ENCODE peak calls at places on chromosomes 13 and 19, in six cellular contexts. One of them, this sample, is unnamed.

GRCh38 chr13:26253262-26253786 is 605 bp upstream of the CDK8 start:
- DNase-seq in activated CD8-positive, alpha-beta T cell treated with anti-CD3 and anti-CD28 coated beads for 36 hours: no peak
- DNase-seq in NCI-H2171 treated with DMSO at 0.1 percent for 48 hours: no peak
- DNase-seq in H9: no peak
- DNase-seq in Kasumi-1: no peak
- DNase-seq in LNCaP clone FGC: no peak
- DNase-seq in this sample: no peak

GRCh38 chr19:28980236-28980868 is 232.6 kb downstream of the UQCRFS1 start:
- DNase-seq in NCI-H2171 treated with DMSO at 0.1 percent for 48 hours: no peak
- DNase-seq in Kasumi-1: no peak
- DNase-seq in H9: peak
- DNase-seq in LNCaP clone FGC: no peak
- DNase-seq in activated CD8-positive, alpha-beta T cell treated with anti-CD3 and anti-CD28 coated beads for 36 hours: no peak
- DNase-seq in this sample: no peak

GRCh38 chr13:113904411-113904810 is 40.5 kb upstream of the GAS6 start:
- DNase-seq in NCI-H2171 treated with DMSO at 0.1 percent for 48 hours: no peak
- DNase-seq in Kasumi-1: no peak
- DNase-seq in H9: peak
- DNase-seq in activated CD8-positive, alpha-beta T cell treated with anti-CD3 and anti-CD28 coated beads for 36 hours: peak
- DNase-seq in LNCaP clone FGC: no peak
- DNase-seq in this sample: peak

GRCh38 chr13:99124695-99125334 is 75.8 kb upstream of the UBAC2 start:
- DNase-seq in NCI-H2171 treated with DMSO at 0.1 percent for 48 hours: peak
- DNase-seq in activated CD8-positive, alpha-beta T cell treated with anti-CD3 and anti-CD28 coated beads for 36 hours: peak
- DNase-seq in H9: no peak
- DNase-seq in Kasumi-1: peak
- DNase-seq in LNCaP clone FGC: no peak
- DNase-seq in this sample: no peak

GRCh38 chr13:80036845-80037504 is 304.0 kb downstream of the SPRY2 start:
- DNase-seq in H9: no peak
- DNase-seq in NCI-H2171 treated with DMSO at 0.1 percent for 48 hours: no peak
- DNase-seq in Kasumi-1: peak
- DNase-seq in LNCaP clone FGC: no peak
- DNase-seq in activated CD8-positive, alpha-beta T cell treated with anti-CD3 and anti-CD28 coated beads for 36 hours: no peak
- DNase-seq in this sample: no peak

GRCh38 chr19:55255618-55256423 is 3.0 kb downstream of the PPP6R1 start:
- DNase-seq in activated CD8-positive, alpha-beta T cell treated with anti-CD3 and anti-CD28 coated beads for 36 hours: peak
- DNase-seq in Kasumi-1: peak
- DNase-seq in H9: no peak
- DNase-seq in NCI-H2171 treated with DMSO at 0.1 percent for 48 hours: no peak
- DNase-seq in LNCaP clone FGC: no peak
- DNase-seq in this sample: peak

GRCh38 chr19:8451377-8451776 is 6.6 kb downstream of the HNRNPM start:
- DNase-seq in H9: no peak
- DNase-seq in activated CD8-positive, alpha-beta T cell treated with anti-CD3 and anti-CD28 coated beads for 36 hours: no peak
- DNase-seq in LNCaP clone FGC: no peak
- DNase-seq in Kasumi-1: no peak
- DNase-seq in NCI-H2171 treated with DMSO at 0.1 percent for 48 hours: no peak
- DNase-seq in this sample: no peak

GRCh38 chr13:89457977-89458376 is 1786.8 kb downstream of the SLITRK5 start:
- DNase-seq in H9: no peak
- DNase-seq in LNCaP clone FGC: no peak
- DNase-seq in activated CD8-positive, alpha-beta T cell treated with anti-CD3 and anti-CD28 coated beads for 36 hours: no peak
- DNase-seq in Kasumi-1: no peak
- DNase-seq in NCI-H2171 treated with DMSO at 0.1 percent for 48 hours: no peak
- DNase-seq in this sample: no peak

GRCh38 chr13:27482996-27483395 is 32.6 kb upstream of the MTIF3 start:
- DNase-seq in LNCaP clone FGC: no peak
- DNase-seq in Kasumi-1: no peak
- DNase-seq in NCI-H2171 treated with DMSO at 0.1 percent for 48 hours: no peak
- DNase-seq in activated CD8-positive, alpha-beta T cell treated with anti-CD3 and anti-CD28 coated beads for 36 hours: no peak
- DNase-seq in H9: no peak
- DNase-seq in this sample: peak

GRCh38 chr13:52926971-52927370 is 78.5 kb upstream of the PCDH8 start:
- DNase-seq in activated CD8-positive, alpha-beta T cell treated with anti-CD3 and anti-CD28 coated beads for 36 hours: no peak
- DNase-seq in H9: no peak
- DNase-seq in LNCaP clone FGC: no peak
- DNase-seq in NCI-H2171 treated with DMSO at 0.1 percent for 48 hours: no peak
- DNase-seq in Kasumi-1: no peak
- DNase-seq in this sample: no peak

GRCh38 chr13:103531278-103531677 is 465.1 kb upstream of the SLC10A2 start:
- DNase-seq in NCI-H2171 treated with DMSO at 0.1 percent for 48 hours: no peak
- DNase-seq in H9: no peak
- DNase-seq in Kasumi-1: peak
- DNase-seq in LNCaP clone FGC: no peak
- DNase-seq in activated CD8-positive, alpha-beta T cell treated with anti-CD3 and anti-CD28 coated beads for 36 hours: no peak
- DNase-seq in this sample: no peak

GRCh38 chr19:54955356-54955755 is 8.0 kb upstream of the NLRP7 start:
- DNase-seq in LNCaP clone FGC: no peak
- DNase-seq in NCI-H2171 treated with DMSO at 0.1 percent for 48 hours: no peak
- DNase-seq in H9: no peak
- DNase-seq in Kasumi-1: no peak
- DNase-seq in activated CD8-positive, alpha-beta T cell treated with anti-CD3 and anti-CD28 coated beads for 36 hours: no peak
- DNase-seq in this sample: no peak

GRCh38 chr19:18408053-18408476 is 10.6 kb upstream of the LRRC25 start:
- DNase-seq in Kasumi-1: peak
- DNase-seq in activated CD8-positive, alpha-beta T cell treated with anti-CD3 and anti-CD28 coated beads for 36 hours: peak
- DNase-seq in NCI-H2171 treated with DMSO at 0.1 percent for 48 hours: no peak
- DNase-seq in LNCaP clone FGC: no peak
- DNase-seq in H9: peak
- DNase-seq in this sample: peak

GRCh38 chr19:28488006-28488405 is 724.9 kb downstream of the UQCRFS1 start:
- DNase-seq in NCI-H2171 treated with DMSO at 0.1 percent for 48 hours: no peak
- DNase-seq in LNCaP clone FGC: no peak
- DNase-seq in H9: peak
- DNase-seq in Kasumi-1: no peak
- DNase-seq in activated CD8-positive, alpha-beta T cell treated with anti-CD3 and anti-CD28 coated beads for 36 hours: no peak
- DNase-seq in this sample: no peak

GRCh38 chr13:31653730-31654129 is 85.6 kb upstream of the RXFP2 start:
- DNase-seq in LNCaP clone FGC: no peak
- DNase-seq in Kasumi-1: no peak
- DNase-seq in NCI-H2171 treated with DMSO at 0.1 percent for 48 hours: no peak
- DNase-seq in activated CD8-positive, alpha-beta T cell treated with anti-CD3 and anti-CD28 coated beads for 36 hours: no peak
- DNase-seq in H9: no peak
- DNase-seq in this sample: no peak

This sample was measured in Karpas-422.